ENCODE peak calls at places on chromosomes 6 and 20, in nine cellular contexts. R, K, U, G, C, X, A, M and P are unnamed samples.

GRCh38 chr20:50728981-50729874 is 2.2 kb upstream of the PARD6B start:
- DNase-seq in R (no peak), K (peak; percentile 60), U (no peak), G (peak; percentile 73), C (no peak), X (no peak), A (no peak), M (no peak), P (no peak)

GRCh38 chr20:43383026-43383795 is 74.5 kb upstream of the SRSF6 start:
- DNase-seq in R (no peak), K (no peak), U (no peak), G (no peak), C (no peak), X (no peak), A (no peak), M (no peak), P (no peak)

GRCh38 chr6:32845381-32845884 is 1.6 kb upstream of the PSMB8 start:
- DNase-seq in R (no peak), K (no peak), U (peak; percentile 57), G (peak; percentile 45), C (no peak), X (peak; percentile 87), A (no peak), M (no peak), P (no peak)

GRCh38 chr6:112443666-112444065 is 96.5 kb downstream of the RFPL4B start:
- DNase-seq in R (no peak), K (no peak), U (peak; percentile 84), G (no peak), C (peak; percentile 1), X (no peak), A (no peak), M (no peak), P (no peak)

GRCh38 chr6:7911345-7911725 is 747 bp upstream of the TXNDC5 start:
- DNase-seq in R (no peak), K (no peak), U (no peak), G (peak; percentile 47), C (no peak), X (no peak), A (no peak), M (no peak), P (peak; percentile 25)

GRCh38 chr6:37371158-37372083 is 17.6 kb downstream of the RNF8 start:
- DNase-seq in R (no peak), K (no peak), U (no peak), G (no peak), C (no peak), X (no peak), A (no peak), M (no peak), P (no peak)

GRCh38 chr6:40907198-40907701 is 131.8 kb downstream of the UNC5CL start:
- DNase-seq in R (no peak), K (peak; percentile 39), U (no peak), G (peak; percentile 13), C (peak; percentile 41), X (no peak), A (peak; percentile 93), M (peak; percentile 68), P (peak; percentile 9)

GRCh38 chr6:48071833-48072232 is 39.2 kb downstream of the PTCHD4 start:
- DNase-seq in R (no peak), K (no peak), U (no peak), G (no peak), C (no peak), X (no peak), A (no peak), M (no peak), P (no peak)

GRCh38 chr6:129014302-129014701 is 131.4 kb downstream of the LAMA2 start:
- DNase-seq in R (no peak), K (no peak), U (no peak), G (no peak), C (no peak), X (no peak), A (no peak), M (no peak), P (no peak)

DNA sequence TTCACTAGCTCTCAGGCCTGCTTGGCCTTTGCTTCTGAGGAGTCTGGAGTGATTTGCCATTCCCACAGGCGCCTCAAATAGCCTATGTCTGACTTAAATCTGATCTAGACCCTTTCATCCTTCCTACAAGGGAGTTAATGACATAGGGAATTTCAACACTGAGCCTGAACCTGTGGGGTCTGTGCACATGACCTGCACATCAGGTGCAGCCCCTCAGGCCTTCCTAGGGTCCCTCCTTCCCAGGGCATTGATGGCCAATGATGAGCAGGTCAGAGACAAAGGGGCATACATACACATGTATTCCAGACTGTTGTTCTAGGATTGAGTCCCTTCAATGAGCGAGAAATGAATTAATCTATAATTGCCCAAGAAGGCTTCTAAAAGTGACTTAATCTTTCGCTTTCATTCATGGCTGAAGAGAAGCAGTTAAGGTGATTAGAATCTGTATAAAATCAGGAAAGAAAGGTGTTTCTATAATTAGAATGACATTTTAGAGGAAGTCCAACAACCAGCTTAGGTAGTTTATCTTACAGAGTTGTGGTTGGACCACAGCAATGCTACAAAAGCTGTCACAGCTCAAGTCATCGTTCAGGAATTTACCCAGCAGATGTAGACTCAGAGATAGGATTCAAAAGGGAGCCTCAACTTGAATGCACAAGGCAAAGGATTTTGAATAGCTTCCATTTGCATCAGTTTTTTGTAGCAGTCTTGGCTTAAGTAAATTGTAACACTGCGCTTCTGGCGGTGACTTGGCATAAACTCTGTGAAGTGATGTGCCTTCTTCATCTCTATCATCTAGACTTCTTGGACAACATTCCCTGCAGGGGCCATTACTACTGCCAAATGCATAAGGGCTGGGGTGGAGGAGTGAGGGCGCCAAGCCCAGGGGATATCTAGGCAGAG is 27.0 kb upstream of the TBC1D7 start:
- DNase-seq in R (peak; percentile 31), K (peak; percentile 30), U (no peak), G (no peak), C (no peak), X (no peak), A (no peak), M (peak; percentile 69), P (no peak)
- H3K4me3 ChIP-seq in R (no peak overlapping the region), K (no peak overlapping the region), U (no peak overlapping the region), G (no peak overlapping the region), C (no peak overlapping the region), X (peak overlapping the region; percentile 11), A (no peak overlapping the region), M (no peak overlapping the region), P (no peak overlapping the region)

GRCh38 chr6:167470836-167471547 is 146.1 kb downstream of the TTLL2 start:
- DNase-seq in R (no peak), K (no peak), U (no peak), G (no peak), C (no peak), X (no peak), A (no peak), M (no peak), P (no peak)
- TF ChIP-seq POLR2AphosphoS5 in R (no peak), K (no peak), U (no peak), G (no peak), C (no peak), X (no peak), A (no peak), M (no peak), P (no peak)

DNA sequence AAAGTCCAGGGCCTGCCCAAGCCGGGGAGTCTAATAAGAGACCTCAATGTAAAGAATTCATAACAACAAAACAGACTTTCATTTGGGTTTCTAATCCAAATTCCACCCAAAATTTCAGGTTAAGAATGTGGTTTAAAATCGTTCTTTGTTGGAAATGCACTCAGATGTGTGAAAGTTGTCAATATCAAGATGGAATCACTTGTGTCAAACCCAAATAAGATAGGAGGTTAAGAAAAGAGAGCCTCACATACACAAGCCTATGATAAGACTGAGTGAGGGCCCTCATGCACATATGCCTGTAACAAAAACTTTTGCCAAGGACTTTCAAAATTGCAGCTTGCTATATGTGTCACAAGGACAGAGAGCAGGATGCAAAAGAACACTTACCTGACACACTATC is 145.7 kb downstream of the HACE1 start:
- DNase-seq in R (no peak), K (no peak), U (no peak), G (no peak), C (no peak), X (no peak), A (no peak), M (no peak), P (no peak)
- H3K4me3 ChIP-seq in R (no peak overlapping the region), K (no peak overlapping the region), U (no peak overlapping the region), G (no peak overlapping the region), C (no peak overlapping the region), X (no peak overlapping the region), A (no peak overlapping the region), M (no peak overlapping the region), P (no peak overlapping the region)

DNA sequence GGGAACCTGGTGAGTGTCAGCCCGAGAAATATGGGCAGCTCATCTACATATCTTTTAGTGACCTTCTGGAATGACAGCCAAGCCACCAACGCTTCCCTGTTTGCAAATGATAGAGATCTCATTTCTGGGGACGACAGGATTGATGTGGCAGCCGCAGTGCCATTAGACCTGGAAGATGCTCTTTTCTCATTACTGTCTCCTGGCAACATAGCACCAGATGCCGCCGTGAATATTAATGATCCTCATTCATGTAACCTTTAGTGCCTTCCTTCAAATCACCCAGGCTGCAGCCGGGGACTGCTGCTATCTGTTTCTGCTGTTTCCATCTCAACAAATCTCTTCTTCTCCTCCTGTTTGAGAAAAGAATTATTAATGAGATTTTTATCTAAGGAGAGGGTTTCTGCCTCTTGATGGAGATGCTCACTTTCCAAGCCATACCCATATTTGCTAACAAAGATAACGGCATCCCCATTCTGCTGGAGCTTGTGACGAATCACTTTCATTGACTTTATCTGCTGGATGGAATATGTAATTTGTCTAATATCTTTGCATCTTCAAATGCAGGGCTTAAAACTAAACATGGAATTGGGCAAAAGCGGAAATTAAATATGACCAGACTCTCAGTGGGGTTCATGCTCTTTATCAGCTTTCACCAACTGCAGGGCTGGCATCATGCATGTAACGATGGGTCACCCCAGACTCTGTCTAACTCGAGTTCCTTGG is 74.8 kb upstream of the KIF16B start:
- DNase-seq in R (no peak), K (no peak), U (no peak), G (no peak), C (peak; percentile 64), X (no peak), A (no peak), M (no peak), P (no peak)
- TF ChIP-seq POLR2AphosphoS5 in R (no peak), K (no peak), U (no peak), G (no peak), C (no peak), X (no peak), A (no peak), M (no peak), P (no peak)

DNA sequence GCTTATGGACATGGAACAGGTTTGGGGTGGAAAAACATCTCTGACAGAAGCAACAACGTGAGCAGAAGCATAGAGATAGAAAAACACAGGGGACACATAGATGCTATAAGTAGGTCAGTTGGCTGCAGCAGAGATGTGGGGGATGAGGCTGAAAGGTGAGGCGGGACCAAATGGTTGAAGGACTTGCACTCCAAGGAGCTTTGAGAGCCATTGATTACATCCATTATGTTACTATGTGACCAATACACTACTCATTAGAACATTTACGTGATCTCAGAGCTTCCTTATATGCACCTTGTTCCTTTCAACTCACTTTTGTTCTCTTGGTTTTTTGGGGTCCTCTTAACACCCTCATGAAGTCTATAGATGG is 47.9 kb upstream of the TTPAL start:
- DNase-seq in R (no peak), K (no peak), U (no peak), G (no peak), C (no peak), X (no peak), A (no peak), M (no peak), P (no peak)
- H3K4me3 ChIP-seq in R (no peak overlapping the region), K (no peak overlapping the region), U (no peak overlapping the region), G (no peak overlapping the region), C (no peak overlapping the region), X (no peak overlapping the region), A (no peak overlapping the region), M (no peak overlapping the region), P (no peak overlapping the region)

GRCh38 chr6:49890988-49891387 is 24.7 kb upstream of the CRISP1 start:
- DNase-seq in R (no peak), K (no peak), U (no peak), G (no peak), C (no peak), X (no peak), A (no peak), M (no peak), P (peak; percentile 90)
- TF ChIP-seq POLR2AphosphoS5 in R (no peak), K (no peak), U (no peak), G (no peak), C (no peak), X (no peak), A (no peak), M (no peak), P (peak; percentile 55)